ENCODE peak calls at places on chromosome 4, in nine cellular contexts. One of them, this sample, is unnamed.

GRCh38 chr4:2800691-2801596 is 8.1 kb downstream of the SH3BP2 start:
- DNase-seq in HT1080: no peak
- DNase-seq in myocyte: no peak
- DNase-seq in cardiac septum: peak
- DNase-seq in A549: no peak
- DNase-seq in NAMALWA: no peak
- DNase-seq in AG04450: no peak
- DNase-seq in NCI-H524 treated with DMSO at 0.1 percent for 48 hours: no peak
- DNase-seq in stimulated activated CD4-positive, alpha-beta T cell treated with anti-CD3 and anti-CD28 coated beads, Interleukin-15, amount 100 ng/mL, for 24 hours: peak
- DNase-seq in this sample: no peak

GRCh38 chr4:38950159-38950558 is 82.0 kb downstream of the TMEM156 start:
- DNase-seq in HT1080: no peak
- DNase-seq in myocyte: no peak
- DNase-seq in cardiac septum: no peak
- DNase-seq in A549: no peak
- DNase-seq in NAMALWA: no peak
- DNase-seq in AG04450: no peak
- DNase-seq in NCI-H524 treated with DMSO at 0.1 percent for 48 hours: no peak
- DNase-seq in stimulated activated CD4-positive, alpha-beta T cell treated with anti-CD3 and anti-CD28 coated beads, Interleukin-15, amount 100 ng/mL, for 24 hours: no peak
- DNase-seq in this sample: no peak

GRCh38 chr4:26356067-26356466 is 35.3 kb downstream of the RBPJ start:
- DNase-seq in HT1080: no peak
- DNase-seq in myocyte: peak
- DNase-seq in cardiac septum: no peak
- DNase-seq in A549: no peak
- DNase-seq in NAMALWA: no peak
- DNase-seq in AG04450: no peak
- DNase-seq in NCI-H524 treated with DMSO at 0.1 percent for 48 hours: no peak
- DNase-seq in stimulated activated CD4-positive, alpha-beta T cell treated with anti-CD3 and anti-CD28 coated beads, Interleukin-15, amount 100 ng/mL, for 24 hours: no peak
- DNase-seq in this sample: peak

GRCh38 chr4:34649716-34650115 is 1594.6 kb downstream of the ARAP2 start:
- DNase-seq in HT1080: no peak
- DNase-seq in myocyte: no peak
- DNase-seq in cardiac septum: no peak
- DNase-seq in A549: no peak
- DNase-seq in NAMALWA: no peak
- DNase-seq in AG04450: no peak
- DNase-seq in NCI-H524 treated with DMSO at 0.1 percent for 48 hours: no peak
- DNase-seq in stimulated activated CD4-positive, alpha-beta T cell treated with anti-CD3 and anti-CD28 coated beads, Interleukin-15, amount 100 ng/mL, for 24 hours: no peak
- DNase-seq in this sample: no peak

GRCh38 chr4:121108557-121108956 is 36.2 kb upstream of the NDNF start:
- DNase-seq in HT1080: no peak
- DNase-seq in myocyte: no peak
- DNase-seq in cardiac septum: no peak
- DNase-seq in A549: no peak
- DNase-seq in NAMALWA: no peak
- DNase-seq in AG04450: no peak
- DNase-seq in NCI-H524 treated with DMSO at 0.1 percent for 48 hours: no peak
- DNase-seq in stimulated activated CD4-positive, alpha-beta T cell treated with anti-CD3 and anti-CD28 coated beads, Interleukin-15, amount 100 ng/mL, for 24 hours: no peak
- DNase-seq in this sample: no peak

GRCh38 chr4:178070155-178070554 is 627.9 kb upstream of the AGA start:
- DNase-seq in HT1080: no peak
- DNase-seq in myocyte: no peak
- DNase-seq in cardiac septum: no peak
- DNase-seq in A549: no peak
- DNase-seq in NAMALWA: no peak
- DNase-seq in AG04450: no peak
- DNase-seq in NCI-H524 treated with DMSO at 0.1 percent for 48 hours: no peak
- DNase-seq in stimulated activated CD4-positive, alpha-beta T cell treated with anti-CD3 and anti-CD28 coated beads, Interleukin-15, amount 100 ng/mL, for 24 hours: no peak
- DNase-seq in this sample: no peak

GRCh38 chr4:1307951-1308735 is 18.5 kb downstream of the MAEA start:
- DNase-seq in HT1080: no peak
- DNase-seq in myocyte: no peak
- DNase-seq in cardiac septum: no peak
- DNase-seq in A549: no peak
- DNase-seq in NAMALWA: no peak
- DNase-seq in AG04450: no peak
- DNase-seq in NCI-H524 treated with DMSO at 0.1 percent for 48 hours: no peak
- DNase-seq in stimulated activated CD4-positive, alpha-beta T cell treated with anti-CD3 and anti-CD28 coated beads, Interleukin-15, amount 100 ng/mL, for 24 hours: no peak
- DNase-seq in this sample: no peak

GRCh38 chr4:30258949-30259348 is 461.2 kb upstream of the PCDH7 start:
- DNase-seq in HT1080: no peak
- DNase-seq in myocyte: no peak
- DNase-seq in cardiac septum: no peak
- DNase-seq in A549: no peak
- DNase-seq in NAMALWA: no peak
- DNase-seq in AG04450: no peak
- DNase-seq in NCI-H524 treated with DMSO at 0.1 percent for 48 hours: no peak
- DNase-seq in stimulated activated CD4-positive, alpha-beta T cell treated with anti-CD3 and anti-CD28 coated beads, Interleukin-15, amount 100 ng/mL, for 24 hours: no peak
- DNase-seq in this sample: peak

GRCh38 chr4:146654976-146655761 is 16.5 kb downstream of the POU4F2 start:
- DNase-seq in HT1080: no peak
- DNase-seq in myocyte: peak
- DNase-seq in cardiac septum: no peak
- DNase-seq in A549: no peak
- DNase-seq in NAMALWA: no peak
- DNase-seq in AG04450: no peak
- DNase-seq in NCI-H524 treated with DMSO at 0.1 percent for 48 hours: no peak
- DNase-seq in stimulated activated CD4-positive, alpha-beta T cell treated with anti-CD3 and anti-CD28 coated beads, Interleukin-15, amount 100 ng/mL, for 24 hours: peak
- DNase-seq in this sample: no peak

GRCh38 chr4:188110741-188111458 is 1.5 kb upstream of the TRIML2 start:
- DNase-seq in HT1080: no peak
- DNase-seq in myocyte: no peak
- DNase-seq in cardiac septum: no peak
- DNase-seq in A549: peak
- DNase-seq in NAMALWA: no peak
- DNase-seq in AG04450: no peak
- DNase-seq in NCI-H524 treated with DMSO at 0.1 percent for 48 hours: no peak
- DNase-seq in stimulated activated CD4-positive, alpha-beta T cell treated with anti-CD3 and anti-CD28 coated beads, Interleukin-15, amount 100 ng/mL, for 24 hours: no peak
- DNase-seq in this sample: peak

GRCh38 chr4:40192286-40193017 is 4.4 kb upstream of the RHOH start:
- DNase-seq in HT1080: no peak
- DNase-seq in myocyte: no peak
- DNase-seq in cardiac septum: no peak
- DNase-seq in A549: no peak
- DNase-seq in NAMALWA: no peak
- DNase-seq in AG04450: no peak
- DNase-seq in NCI-H524 treated with DMSO at 0.1 percent for 48 hours: no peak
- DNase-seq in stimulated activated CD4-positive, alpha-beta T cell treated with anti-CD3 and anti-CD28 coated beads, Interleukin-15, amount 100 ng/mL, for 24 hours: no peak
- DNase-seq in this sample: peak

GRCh38 chr4:154367659-154368058 is 123.9 kb downstream of the DCHS2 start:
- DNase-seq in HT1080: no peak
- DNase-seq in myocyte: no peak
- DNase-seq in cardiac septum: no peak
- DNase-seq in A549: no peak
- DNase-seq in NAMALWA: peak
- DNase-seq in AG04450: no peak
- DNase-seq in NCI-H524 treated with DMSO at 0.1 percent for 48 hours: no peak
- DNase-seq in stimulated activated CD4-positive, alpha-beta T cell treated with anti-CD3 and anti-CD28 coated beads, Interleukin-15, amount 100 ng/mL, for 24 hours: no peak
- DNase-seq in this sample: no peak

GRCh38 chr4:7074423-7074822 is 6.6 kb upstream of the GRPEL1 start:
- DNase-seq in HT1080: peak
- DNase-seq in myocyte: peak
- DNase-seq in cardiac septum: no peak
- DNase-seq in A549: peak
- DNase-seq in NAMALWA: no peak
- DNase-seq in AG04450: no peak
- DNase-seq in NCI-H524 treated with DMSO at 0.1 percent for 48 hours: no peak
- DNase-seq in stimulated activated CD4-positive, alpha-beta T cell treated with anti-CD3 and anti-CD28 coated beads, Interleukin-15, amount 100 ng/mL, for 24 hours: no peak
- DNase-seq in this sample: no peak

GRCh38 chr4:163988391-163988790 is 493.9 kb downstream of the TMA16 start:
- DNase-seq in HT1080: no peak
- DNase-seq in myocyte: peak
- DNase-seq in cardiac septum: no peak
- DNase-seq in A549: no peak
- DNase-seq in NAMALWA: no peak
- DNase-seq in AG04450: no peak
- DNase-seq in NCI-H524 treated with DMSO at 0.1 percent for 48 hours: no peak
- DNase-seq in stimulated activated CD4-positive, alpha-beta T cell treated with anti-CD3 and anti-CD28 coated beads, Interleukin-15, amount 100 ng/mL, for 24 hours: no peak
- DNase-seq in this sample: no peak

GRCh38 chr4:108774809-108775530 is 12.1 kb upstream of the ETNPPL start:
- DNase-seq in HT1080: no peak
- DNase-seq in myocyte: peak
- DNase-seq in cardiac septum: peak
- DNase-seq in A549: peak
- DNase-seq in NAMALWA: peak
- DNase-seq in AG04450: no peak
- DNase-seq in NCI-H524 treated with DMSO at 0.1 percent for 48 hours: no peak
- DNase-seq in stimulated activated CD4-positive, alpha-beta T cell treated with anti-CD3 and anti-CD28 coated beads, Interleukin-15, amount 100 ng/mL, for 24 hours: no peak
- DNase-seq in this sample: no peak

GRCh38 chr4:55311792-55312490 is 34.1 kb upstream of the SRD5A3 start:
- DNase-seq in HT1080: no peak
- DNase-seq in myocyte: peak
- DNase-seq in cardiac septum: no peak
- DNase-seq in A549: no peak
- DNase-seq in NAMALWA: peak
- DNase-seq in AG04450: no peak
- DNase-seq in NCI-H524 treated with DMSO at 0.1 percent for 48 hours: no peak
- DNase-seq in stimulated activated CD4-positive, alpha-beta T cell treated with anti-CD3 and anti-CD28 coated beads, Interleukin-15, amount 100 ng/mL, for 24 hours: no peak
- DNase-seq in this sample: no peak

GRCh38 chr4:118173126-118173525 is 138.8 kb downstream of the NDST3 start:
- DNase-seq in HT1080: no peak
- DNase-seq in myocyte: no peak
- DNase-seq in cardiac septum: no peak
- DNase-seq in A549: no peak
- DNase-seq in NAMALWA: no peak
- DNase-seq in AG04450: no peak
- DNase-seq in NCI-H524 treated with DMSO at 0.1 percent for 48 hours: no peak
- DNase-seq in stimulated activated CD4-positive, alpha-beta T cell treated with anti-CD3 and anti-CD28 coated beads, Interleukin-15, amount 100 ng/mL, for 24 hours: no peak
- DNase-seq in this sample: no peak

GRCh38 chr4:10584042-10584441 is 100.5 kb downstream of the CLNK start:
- DNase-seq in HT1080: peak
- DNase-seq in myocyte: peak
- DNase-seq in cardiac septum: no peak
- DNase-seq in A549: no peak
- DNase-seq in NAMALWA: no peak
- DNase-seq in AG04450: peak
- DNase-seq in NCI-H524 treated with DMSO at 0.1 percent for 48 hours: no peak
- DNase-seq in stimulated activated CD4-positive, alpha-beta T cell treated with anti-CD3 and anti-CD28 coated beads, Interleukin-15, amount 100 ng/mL, for 24 hours: peak
- DNase-seq in this sample: peak

GRCh38 chr4:879730-880079 is 52.4 kb downstream of the GAK start:
- DNase-seq in HT1080: no peak
- DNase-seq in myocyte: no peak
- DNase-seq in cardiac septum: no peak
- DNase-seq in A549: no peak
- DNase-seq in NAMALWA: no peak
- DNase-seq in AG04450: no peak
- DNase-seq in NCI-H524 treated with DMSO at 0.1 percent for 48 hours: no peak
- DNase-seq in stimulated activated CD4-positive, alpha-beta T cell treated with anti-CD3 and anti-CD28 coated beads, Interleukin-15, amount 100 ng/mL, for 24 hours: peak
- DNase-seq in this sample: no peak

GRCh38 chr4:17068885-17069284 is 170.4 kb upstream of the LDB2 start:
- DNase-seq in HT1080: no peak
- DNase-seq in myocyte: no peak
- DNase-seq in cardiac septum: no peak
- DNase-seq in A549: no peak
- DNase-seq in NAMALWA: no peak
- DNase-seq in AG04450: no peak
- DNase-seq in NCI-H524 treated with DMSO at 0.1 percent for 48 hours: no peak
- DNase-seq in stimulated activated CD4-positive, alpha-beta T cell treated with anti-CD3 and anti-CD28 coated beads, Interleukin-15, amount 100 ng/mL, for 24 hours: no peak
- DNase-seq in this sample: no peak

This sample was measured in bronchial epithelial cell.